ENCODE peak calls at places on chromosomes 4 and X, in four cellular contexts. I is brain microvascular endothelial cell, W is colonic mucosa, T is cardiac muscle cell. K is an unnamed sample. For H3K27me3, the result is how much of the 10 kb centered on the place peaks cover.

GRCh38 chr4:101067383-101067782 is 279.9 kb downstream of the PPP3CA start:
- DNase-seq in W (no peak), T (peak), I (no peak), K (no peak)

GRCh38 chr4:14771504-14772175 is 230.6 kb upstream of the CPEB2 start:
- DNase-seq in T (no peak), I (no peak), W (no peak), K (no peak)

GRCh38 chrX:119826399-119826959 is 26.3 kb downstream of the UPF3B start:
- DNase-seq in T (peak), W (no peak), I (peak), K (no peak)

GRCh38 chr4:54971474-54971950 is 153.9 kb downstream of the KDR start:
- DNase-seq in I (peak), T (peak), W (no peak), K (no peak)

GRCh38 chrX:119635799-119636198 is 29.6 kb upstream of the NKRF start:
- DNase-seq in I (no peak), T (no peak), W (no peak), K (no peak)

GRCh38 chr4:177125656-177126055 is 184.0 kb upstream of the NEIL3 start:
- DNase-seq in I (no peak), W (no peak), T (peak), K (no peak)

GRCh38 chr4:7539659-7540058 is 104.9 kb upstream of the PSAPL1 start:
- DNase-seq in I (peak), W (no peak), T (no peak), K (no peak)

GRCh38 chr4:184896868-184897715 is 71.3 kb upstream of the ACSL1 start:
- DNase-seq in W (no peak), I (no peak), T (peak), K (no peak)

GRCh38 chrX:12648995-12649394 is 142.2 kb upstream of the PRPS2 start:
- DNase-seq in T (peak), W (no peak), I (no peak), K (no peak)

GRCh38 chr4:38322709-38323108 is 341.3 kb upstream of the KLF3 start:
- DNase-seq in I (peak), T (peak), W (no peak), K (peak)

GRCh38 chr4:37463033-37463432 is 218.5 kb downstream of the NWD2 start:
- DNase-seq in W (peak), I (no peak), T (no peak), K (no peak)

GRCh38 chr4:98945297-98945850 is 16.4 kb upstream of the EIF4E start:
- DNase-seq in I (peak), W (no peak), T (peak), K (no peak)

GRCh38 chr4:181293541-181293940 is 949.7 kb upstream of the TENM3 start:
- DNase-seq in I (no peak), W (no peak), T (no peak), K (no peak)

GRCh38 chrX:141936080-141936479 is 32.4 kb downstream of the MAGEC1 start:
- DNase-seq in W (no peak), T (peak), I (no peak), K (no peak)

GRCh38 chr4:8763966-8764901 is 107.4 kb downstream of the HMX1 start:
- DNase-seq in T (no peak), W (no peak), I (no peak), K (no peak)

GRCh38 chrX:131675596-131676194 is 131.8 kb downstream of the OR13H1 start:
- DNase-seq in W (no peak), I (peak), T (peak), K (no peak)

GRCh38 chr4:120263623-120264022 is 197.0 kb upstream of the MAD2L1 start:
- DNase-seq in I (no peak), W (no peak), T (no peak), K (no peak)

GRCh38 chrX:153477039-153477438 is 6.7 kb upstream of the HAUS7 start:
- DNase-seq in W (no peak), I (no peak), T (peak), K (no peak)

GRCh38 chr4:88779431-88779830 is 81.8 kb upstream of the NAP1L5 start:
- DNase-seq in T (peak), W (no peak), I (peak), K (no peak)

GRCh38 chrX:118495958-118496762 is 545 bp downstream of the DOCK11 start:
- DNase-seq in I (no peak), W (peak), T (no peak), K (no peak)

GRCh38 chr4:184263461-184263860 is 45.8 kb upstream of the ENPP6 start:
- DNase-seq in I (no peak), W (no peak), T (no peak), K (no peak)

GRCh38 chr4:152644130-152644529 is 35.7 kb downstream of the TMEM154 start:
- DNase-seq in I (no peak), T (no peak), W (no peak), K (no peak)

GRCh38 chr4:152635876-152636275 is 43.9 kb downstream of the TMEM154 start:
- DNase-seq in T (peak), W (no peak), I (no peak), K (no peak)

GRCh38 chr4:152643153-152644035 is 36.4 kb downstream of the TMEM154 start:
- DNase-seq in T (peak), W (peak), I (no peak), K (no peak)

GRCh38 chr4:152640058-152640921 is 39.5 kb downstream of the TMEM154 start:
- DNase-seq in T (peak), I (no peak), W (no peak), K (no peak)
- TF ChIP-seq CTCF in T (peak), I (peak), W (peak), K (peak)

GRCh38 chrX:151359931-151360871 is 36.8 kb upstream of the VMA21 start:
- DNase-seq in I (no peak), W (peak), T (peak), K (no peak)
- H3K4me3 ChIP-seq in I (no peak), W (no peak), T (peak), K (no peak)

DNA sequence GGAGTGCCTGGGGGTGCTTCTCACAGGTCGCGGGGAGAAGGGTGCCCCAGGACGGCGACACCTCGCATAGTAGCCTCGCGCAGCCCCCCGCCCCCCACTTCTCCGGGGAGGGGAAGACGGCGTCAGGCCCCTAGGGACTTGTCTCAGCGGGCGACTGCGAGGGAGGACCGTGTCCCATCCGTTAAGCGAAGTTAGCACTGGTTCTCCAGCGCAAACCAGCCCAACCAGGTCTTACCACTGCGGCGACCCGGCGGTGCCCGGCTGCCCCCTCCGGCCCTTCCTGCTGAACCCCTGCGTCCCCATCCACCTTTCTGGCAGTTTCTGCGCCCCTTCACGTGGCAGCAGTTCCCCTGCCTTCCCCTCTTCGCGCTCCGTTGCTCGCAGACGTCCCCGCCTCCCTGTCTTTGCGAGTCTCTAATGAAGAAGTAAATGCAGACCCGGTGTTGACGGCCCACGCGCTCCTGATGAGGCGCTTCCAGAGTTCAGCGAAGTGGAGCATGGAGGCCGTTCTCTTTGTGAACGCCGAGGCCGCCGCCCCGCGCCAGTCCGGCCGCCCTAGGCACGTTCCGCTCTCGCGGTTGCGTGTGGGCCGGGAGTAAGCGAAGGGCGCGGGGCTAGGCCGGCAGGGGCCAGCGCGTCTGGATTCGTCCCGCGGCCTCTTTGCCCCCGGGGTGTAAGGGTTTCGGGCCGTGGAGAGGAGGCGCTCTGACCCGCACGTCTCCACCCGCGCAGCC is 3.0 kb downstream of the SLIT2 start:
- DNase-seq in W (no peak), I (peak), T (peak), K (no peak)
- H3K27me3 ChIP-seq in W (under half), I (under half), T (under half), K (under half)

GRCh38 chrX:28670074-28670473 is 82.8 kb downstream of the IL1RAPL1 start:
- DNase-seq in T (no peak), I (no peak), W (no peak), K (no peak)
- TF ChIP-seq CTCF in T (no peak), I (no peak), W (no peak), K (no peak)

DNA sequence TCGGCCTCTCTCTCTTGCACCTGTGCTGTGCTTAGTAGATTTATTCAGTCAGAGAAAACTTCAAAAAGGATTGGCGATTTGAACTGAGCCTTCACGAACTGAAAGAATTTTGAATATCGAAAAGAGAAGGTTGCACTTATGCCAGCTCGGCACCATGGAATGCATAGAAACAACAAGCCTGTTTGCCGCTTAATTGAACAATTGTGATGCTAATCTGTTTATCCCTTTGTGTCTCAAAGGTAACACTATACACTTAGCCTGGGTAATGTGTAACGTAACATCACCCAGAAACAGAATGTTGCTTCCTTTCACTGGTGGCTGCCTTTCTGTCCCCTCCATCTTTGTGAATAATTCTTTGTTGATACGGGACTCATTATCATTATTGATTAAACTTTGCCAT is 400.4 kb downstream of the RAPGEF2 start:
- DNase-seq in I (no peak), W (no peak), T (no peak), K (no peak)
- H3K4me3 ChIP-seq in I (no peak), W (no peak), T (no peak), K (no peak)

GRCh38 chr4:6121276-6121850 is 79.0 kb downstream of the JAKMIP1 start:
- DNase-seq in I (no peak), T (no peak), W (no peak), K (no peak)

GRCh38 chr4:6122496-6122895 is 77.9 kb downstream of the JAKMIP1 start:
- DNase-seq in T (no peak), W (no peak), I (no peak), K (no peak)

GRCh38 chr4:6120361-6120760 is 80.0 kb downstream of the JAKMIP1 start:
- DNase-seq in W (no peak), I (no peak), T (no peak), K (no peak)

GRCh38 chr4:6123116-6123515 is 77.2 kb downstream of the JAKMIP1 start:
- DNase-seq in I (no peak), T (no peak), W (no peak), K (no peak)

DNA sequence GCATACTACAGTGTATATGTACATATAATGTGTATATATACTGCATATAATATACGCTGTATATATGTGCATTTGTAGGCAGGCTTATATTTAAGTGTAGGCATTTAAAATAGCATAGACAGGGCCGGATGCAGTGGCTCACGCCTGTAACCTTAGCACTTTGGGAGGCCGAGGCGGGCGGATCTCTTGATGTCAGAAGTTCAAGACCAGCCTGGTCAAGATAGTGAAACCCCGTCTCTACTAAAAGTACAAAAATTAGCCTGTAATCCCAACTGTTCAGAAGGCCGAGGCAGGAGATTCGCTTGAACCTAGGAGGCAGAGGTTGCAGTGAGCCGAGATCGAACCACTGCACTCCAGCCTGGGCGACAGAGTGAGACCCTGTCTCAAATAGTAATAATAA is 78.4 kb downstream of the JAKMIP1 start:
- DNase-seq in W (no peak), I (no peak), T (no peak), K (no peak)
- H3K27me3 ChIP-seq in W (under half), I (under half), T (under half), K (under half)

GRCh38 chr4:129929052-129929451 is 833.1 kb downstream of the C4orf33 start:
- DNase-seq in T (no peak), I (no peak), W (no peak), K (no peak)
- TF ChIP-seq CTCF in T (no peak), I (peak), W (no peak), K (no peak)

GRCh38 chrX:126376465-126376864 is 176.1 kb downstream of the DCAF12L1 start:
- DNase-seq in T (no peak), I (no peak), W (no peak), K (no peak)
- H3K4me3 ChIP-seq in T (no peak), I (no peak), W (no peak), K (no peak)

DNA sequence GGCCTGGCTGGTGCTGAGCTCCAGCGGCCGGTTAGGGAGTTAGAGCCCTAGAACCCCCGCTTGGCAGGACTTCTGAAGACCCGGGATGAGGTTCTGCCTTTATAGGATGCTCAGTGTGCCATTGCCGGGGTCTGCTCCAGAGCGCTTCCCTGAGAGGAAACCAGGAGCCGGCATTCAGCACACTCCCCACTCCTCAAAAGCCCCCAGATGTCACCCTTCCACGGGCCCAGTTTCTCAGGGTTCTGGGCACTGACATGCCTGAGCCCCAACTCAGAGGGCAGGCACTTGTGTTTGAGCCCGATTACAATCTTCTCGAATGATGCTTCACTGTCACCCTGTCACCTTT is 6.5 kb downstream of the NKX3-2 start:
- DNase-seq in I (no peak), T (no peak), W (no peak), K (no peak)
- H3K27me3 ChIP-seq in I (half or more), T (half or more), W (half or more), K (half or more)

GRCh38 chr4:41725254-41725653 is 23.3 kb downstream of the PHOX2B start:
- DNase-seq in I (no peak), T (no peak), W (no peak), K (no peak)
- TF ChIP-seq CTCF in I (peak), T (no peak), W (no peak), K (peak)

K was measured in BJ.